ENCODE peak calls at places on chromosomes 5 and 9, in nine cellular contexts. B is PC-3; X is retinal pigment epithelial cell; C is uterus; R is SJSA1; U is naive thymus-derived CD4-positive, alpha-beta T cell; G is bronchial epithelial cell; E is coronary artery; N is ascending aorta. Q is an unnamed sample.

GRCh38 chr5:29769474-29769873 is 1424.0 kb upstream of the CDH6 start:
- DNase-seq in N (no peak), E (no peak), U (no peak), X (no peak), R (no peak), B (no peak), C (no peak), G (no peak), Q (no peak)

GRCh38 chr9:110016340-110016739 is 191.6 kb downstream of the C9orf152 start:
- DNase-seq in X (peak; percentile 78), B (peak; percentile 63), G (peak; percentile 77), U (no peak), C (no peak), E (no peak), R (peak; percentile 56), N (no peak), Q (no peak)

GRCh38 chr5:65070026-65070425 is 301.3 kb downstream of the CWC27 start:
- DNase-seq in B (no peak), C (no peak), N (no peak), G (no peak), E (no peak), X (no peak), U (no peak), R (no peak), Q (no peak)

GRCh38 chr5:180669661-180670060 is 20.3 kb upstream of the FLT4 start:
- DNase-seq in N (no peak), X (no peak), B (no peak), G (no peak), R (no peak), U (no peak), E (no peak), C (no peak), Q (no peak)

GRCh38 chr5:134552301-134552700 is 26.8 kb downstream of the JADE2 start:
- DNase-seq in R (peak; percentile 91), U (no peak), G (peak; percentile 88), N (peak; percentile 95), C (no peak), B (peak; percentile 84), E (peak; percentile 95), X (peak; percentile 68), Q (no peak)

GRCh38 chr9:38659538-38659937 is 39.1 kb upstream of the ANKRD18A start:
- DNase-seq in G (no peak), E (no peak), B (no peak), U (no peak), N (no peak), C (no peak), R (no peak), X (no peak), Q (no peak)

GRCh38 chr5:66143473-66144073 is 527 bp upstream of the SREK1 start:
- DNase-seq in C (no peak), R (no peak), G (no peak), E (no peak), X (no peak), N (no peak), B (no peak), U (no peak), Q (no peak)

GRCh38 chr5:74034738-74035137 is 408.7 kb downstream of the ARHGEF28 start:
- DNase-seq in E (no peak), N (no peak), B (peak; percentile 71), G (peak; percentile 99), C (no peak), U (no peak), X (peak; percentile 74), R (peak; percentile 75), Q (no peak)

GRCh38 chr9:70428781-70429180 is 14.3 kb upstream of the KLF9 start:
- DNase-seq in U (no peak), E (no peak), G (no peak), R (no peak), N (no peak), X (no peak), B (no peak), C (no peak), Q (no peak)

GRCh38 chr9:136711751-136712689 is at the start of gene DIPK1B:
- DNase-seq in E (no peak), B (no peak), X (no peak), G (no peak), N (no peak), R (no peak), C (no peak), U (no peak), Q (no peak)

GRCh38 chr5:73188764-73189521 is 15.9 kb downstream of the TMEM174 start:
- DNase-seq in B (no peak), R (peak; percentile 33), X (no peak), G (no peak), N (no peak), E (no peak), C (no peak), U (no peak), Q (no peak)

DNA sequence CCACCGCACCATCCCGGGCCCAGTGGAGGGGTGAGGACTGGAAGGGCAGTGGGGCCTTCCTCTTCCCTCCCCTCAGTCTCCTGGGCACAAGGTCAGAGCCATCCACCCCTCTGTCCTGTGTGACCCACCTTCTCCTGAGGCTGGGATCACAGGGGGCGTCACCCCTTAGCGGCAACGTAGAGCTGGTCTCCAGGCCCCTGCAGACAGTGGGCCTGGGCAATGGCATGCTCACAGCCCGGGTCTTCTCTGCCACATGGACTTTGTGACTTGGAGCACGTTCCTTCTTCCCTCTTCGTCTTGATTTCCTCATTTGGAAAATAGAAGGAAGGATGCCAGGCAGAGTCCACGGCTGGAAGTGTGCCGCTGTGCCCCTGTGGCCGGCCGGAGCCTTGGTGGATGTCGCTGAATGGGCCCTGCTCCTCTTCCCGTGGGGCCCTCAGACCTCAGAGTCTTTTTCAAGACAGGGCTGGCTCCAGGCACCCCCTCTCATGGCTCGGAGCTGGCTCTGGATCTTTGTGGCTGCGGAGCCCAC is 10.0 kb downstream of the RXRA start:
- DNase-seq in X (no peak), E (no peak), B (no peak), R (no peak), C (no peak), G (no peak), U (no peak), N (no peak), Q (no peak)
- H3K4me3 ChIP-seq in X (no peak overlapping the region), E (no peak overlapping the region), B (no peak overlapping the region), R (no peak overlapping the region), C (no peak overlapping the region), G (no peak overlapping the region), U (no peak overlapping the region), N (no peak overlapping the region), Q (no peak overlapping the region)

GRCh38 chr9:130825051-130825651 is 9.9 kb upstream of the ABL1 start:
- DNase-seq in C (peak; percentile 44), R (peak; percentile 29), U (no peak), N (no peak), E (no peak), B (peak; percentile 23), X (no peak), G (no peak), Q (no peak)

GRCh38 chr9:130825809-130826208 is 9.2 kb upstream of the ABL1 start:
- DNase-seq in G (no peak), U (no peak), X (no peak), E (no peak), B (no peak), N (no peak), C (no peak), R (no peak), Q (no peak)

GRCh38 chr9:130824616-130825015 is 10.4 kb upstream of the ABL1 start:
- DNase-seq in U (no peak), X (no peak), C (no peak), G (peak; percentile 9), B (no peak), R (no peak), N (no peak), E (no peak), Q (no peak)

GRCh38 chr9:130823435-130823834 is 11.6 kb upstream of the ABL1 start:
- DNase-seq in B (no peak), R (no peak), N (no peak), U (no peak), E (no peak), G (no peak), X (no peak), C (no peak), Q (no peak)

GRCh38 chr9:130824079-130824478 is 11.0 kb upstream of the ABL1 start:
- DNase-seq in N (no peak), U (no peak), X (no peak), C (no peak), B (no peak), R (no peak), G (no peak), E (no peak), Q (no peak)
- H3K4me3 ChIP-seq in N (no peak overlapping the region), U (no peak overlapping the region), X (no peak overlapping the region), C (no peak overlapping the region), B (no peak overlapping the region), R (no peak overlapping the region), G (no peak overlapping the region), E (peak overlapping the region; percentile 52), Q (no peak overlapping the region)

DNA sequence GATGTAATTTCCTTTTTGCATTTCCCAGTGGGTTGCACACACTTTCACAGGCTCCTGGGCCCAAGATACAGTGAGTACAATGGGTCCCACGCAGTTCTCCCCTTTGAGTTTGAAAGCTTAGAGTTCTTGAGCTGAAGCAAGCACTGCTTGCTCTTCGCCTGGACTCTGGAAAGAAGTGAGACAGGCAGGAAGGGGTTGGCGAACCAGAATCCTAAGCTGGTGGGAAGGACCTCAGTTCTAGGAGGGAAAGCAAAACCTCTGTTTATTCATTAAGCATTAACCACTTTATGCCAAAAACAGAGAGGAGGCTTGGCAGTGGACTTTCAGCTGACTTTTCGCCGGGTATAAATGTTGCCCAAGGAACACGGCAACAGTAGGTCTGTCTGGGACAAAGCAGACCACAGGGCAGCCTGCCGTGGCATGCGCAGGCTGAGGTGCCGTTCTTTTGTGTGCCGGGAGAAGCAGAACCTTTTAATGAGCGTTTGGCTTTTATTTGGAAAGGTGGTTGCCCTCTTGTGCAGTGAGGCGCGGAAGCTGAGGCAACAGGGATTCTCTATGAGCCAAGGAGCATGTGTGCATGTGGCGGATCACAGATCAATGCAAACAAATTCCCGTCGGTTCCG is 239.9 kb upstream of the PANK3 start:
- DNase-seq in B (no peak), G (no peak), N (no peak), C (no peak), U (no peak), X (no peak), R (no peak), E (no peak), Q (no peak)
- H3K4me3 ChIP-seq in B (no peak overlapping the region), G (no peak overlapping the region), N (no peak overlapping the region), C (no peak overlapping the region), U (no peak overlapping the region), X (no peak overlapping the region), R (no peak overlapping the region), E (no peak overlapping the region), Q (no peak overlapping the region)

DNA sequence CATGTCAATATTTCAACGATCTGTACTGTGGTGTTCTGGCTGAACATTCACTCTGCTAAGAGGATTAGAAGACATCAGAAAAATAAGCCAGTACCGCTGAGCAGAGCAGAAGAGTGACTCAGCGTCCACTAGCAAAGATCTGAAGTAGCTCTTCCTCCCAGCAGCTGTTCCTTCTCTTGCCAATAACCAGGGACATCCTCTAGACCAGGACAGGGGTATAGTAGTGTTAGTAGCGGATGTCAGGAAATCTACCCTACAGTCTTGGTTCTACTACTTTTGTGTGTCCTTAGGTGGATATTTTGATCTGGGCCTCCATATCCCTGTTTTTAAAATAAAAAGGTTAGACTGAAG is 103.6 kb downstream of the TSSK1B start:
- DNase-seq in G (no peak), E (no peak), X (peak; percentile 39), U (no peak), R (no peak), B (peak; percentile 29), N (no peak), C (no peak), Q (no peak)
- H3K4me3 ChIP-seq in G (no peak overlapping the region), E (no peak overlapping the region), X (peak overlapping the region; percentile 2), U (no peak overlapping the region), R (no peak overlapping the region), B (no peak overlapping the region), N (no peak overlapping the region), C (no peak overlapping the region), Q (no peak overlapping the region)